ENCODE peak calls at places on chromosomes 7 and 10, in five cellular contexts. Y is colonic mucosa, L is neuronal stem cell, C is lung, N is psoas muscle. R is an unnamed sample.

GRCh38 chr7:129690701-129691100 is 79.2 kb downstream of the NRF1 start:
- DNase-seq in Y (no peak), L (no peak), C (no peak), N (no peak), R (no peak)

GRCh38 chr7:81317741-81318140 is 398.9 kb upstream of the SEMA3C start:
- DNase-seq in Y (no peak), L (no peak), C (no peak), N (no peak), R (no peak)

GRCh38 chr7:47803846-47804245 is 144.4 kb downstream of the PKD1L1 start:
- DNase-seq in Y (no peak), L (no peak), C (no peak), N (no peak), R (no peak)

GRCh38 chr10:132975976-132976682 is 33.8 kb upstream of the CFAP46 start:
- DNase-seq in Y (no peak), L (no peak), C (no peak), N (no peak), R (no peak)

GRCh38 chr10:125159932-125160855 is at the start of gene CTBP2:
- DNase-seq in Y (peak; percentile 64), L (peak; percentile 51), C (peak; percentile 51), N (peak; percentile 81), R (no peak)

GRCh38 chr10:107083388-107084009 is 81.0 kb downstream of the SORCS1 start:
- DNase-seq in Y (no peak), L (no peak), C (no peak), N (no peak), R (no peak)

GRCh38 chr10:132519382-132520146 is 18.0 kb upstream of the INPP5A start:
- DNase-seq in Y (no peak), L (no peak), C (no peak), N (peak; percentile 67), R (no peak)

GRCh38 chr7:50791363-50791762 is 8.7 kb upstream of the GRB10 start:
- DNase-seq in Y (no peak), L (no peak), C (no peak), N (no peak), R (no peak)

GRCh38 chr10:123550680-123551096 is 115.5 kb upstream of the GPR26 start:
- DNase-seq in Y (no peak), L (no peak), C (no peak), N (no peak), R (no peak)

GRCh38 chr10:133247681-133248333 is 10.2 kb downstream of the VENTX start:
- DNase-seq in Y (no peak), L (no peak), C (no peak), N (no peak), R (no peak)

GRCh38 chr10:124619802-124620490 is 124.2 kb downstream of the FAM53B start:
- DNase-seq in Y (no peak), L (no peak), C (no peak), N (no peak), R (no peak)

GRCh38 chr10:113519616-113520015 is 33.2 kb upstream of the HABP2 start:
- DNase-seq in Y (no peak), L (no peak), C (no peak), N (no peak), R (no peak)

GRCh38 chr10:17023386-17024298 is 106.0 kb downstream of the CUBN start:
- DNase-seq in Y (peak; percentile 57), L (no peak), C (peak; percentile 77), N (no peak), R (no peak)

GRCh38 chr10:77866598-77866997 is 60.0 kb downstream of the DLG5 start:
- DNase-seq in Y (no peak), L (no peak), C (no peak), N (no peak), R (no peak)

GRCh38 chr10:27207350-27207749 is 33.2 kb downstream of the ACBD5 start:
- DNase-seq in Y (no peak), L (no peak), C (no peak), N (no peak), R (no peak)

GRCh38 chr7:17654940-17655339 is 285.4 kb downstream of the SNX13 start:
- DNase-seq in Y (no peak), L (no peak), C (no peak), N (no peak), R (no peak)

GRCh38 chr7:23299770-23300300 is 696 bp downstream of the MALSU1 start:
- DNase-seq in Y (no peak), L (no peak), C (no peak), N (no peak), R (no peak)

GRCh38 chr10:26468691-26469090 is 30.6 kb downstream of the APBB1IP start:
- DNase-seq in Y (no peak), L (no peak), C (no peak), N (no peak), R (no peak)

GRCh38 chr7:105661625-105662024 is 80.3 kb upstream of the EFCAB10 start:
- DNase-seq in Y (no peak), L (no peak), C (no peak), N (no peak), R (no peak)

GRCh38 chr10:94002156-94002555 is 8.4 kb downstream of the PLCE1 start:
- DNase-seq in Y (no peak), L (no peak), C (no peak), N (peak; percentile 90), R (no peak)

GRCh38 chr7:34067406-34067805 is 162.1 kb downstream of the BMPER start:
- DNase-seq in Y (no peak), L (no peak), C (no peak), N (no peak), R (no peak)

GRCh38 chr7:77537136-77537594 is at the start of gene PTPN12:
- DNase-seq in Y (no peak), L (no peak), C (no peak), N (no peak), R (no peak)

GRCh38 chr10:34666008-34666700 is 148.9 kb downstream of the PARD3 start:
- DNase-seq in Y (peak; percentile 38), L (peak; percentile 30), C (peak; percentile 69), N (no peak), R (no peak)

GRCh38 chr10:22252801-22253577 is 35.2 kb upstream of the EBLN1 start:
- DNase-seq in Y (peak; percentile 28), L (peak; percentile 32), C (peak; percentile 36), N (peak; percentile 72), R (no peak)

GRCh38 chr7:23615331-23615730 is 18.1 kb downstream of the CCDC126 start:
- DNase-seq in Y (no peak), L (no peak), C (no peak), N (no peak), R (no peak)

GRCh38 chr10:75284097-75284485 is 48.3 kb upstream of the COMTD1 start:
- DNase-seq in Y (no peak), L (no peak), C (no peak), N (no peak), R (no peak)

GRCh38 chr10:119480667-119481066 is 61.9 kb downstream of the RGS10 start:
- DNase-seq in Y (no peak), L (no peak), C (no peak), N (no peak), R (no peak)

GRCh38 chr7:148306759-148307158 is 283.8 kb upstream of the C7orf33 start:
- DNase-seq in Y (no peak), L (no peak), C (no peak), N (no peak), R (no peak)

GRCh38 chr10:103837370-103838094 is 17.8 kb downstream of the SH3PXD2A start:
- DNase-seq in Y (peak; percentile 19), L (no peak), C (no peak), N (no peak), R (no peak)

GRCh38 chr7:94696981-94697670 is 41.2 kb upstream of the SGCE start:
- DNase-seq in Y (peak; percentile 36), L (no peak), C (peak; percentile 53), N (no peak), R (no peak)

GRCh38 chr7:30199271-30199670 is 64.5 kb downstream of the MTURN start:
- DNase-seq in Y (no peak), L (no peak), C (no peak), N (no peak), R (peak; percentile 32)

GRCh38 chr10:131972474-131973071 is 9.2 kb downstream of the BNIP3 start:
- DNase-seq in Y (peak; percentile 40), L (no peak), C (no peak), N (peak; percentile 83), R (peak; percentile 68)

GRCh38 chr7:17988136-17988535 is 39.5 kb downstream of the PRPS1L1 start:
- DNase-seq in Y (no peak), L (no peak), C (peak; percentile 65), N (no peak), R (no peak)

GRCh38 chr10:99809931-99810615 is 27.6 kb downstream of the ABCC2 start:
- DNase-seq in Y (no peak), L (no peak), C (no peak), N (no peak), R (no peak)

GRCh38 chr10:30813872-30814471 is 184.4 kb upstream of the LYZL2 start:
- DNase-seq in Y (no peak), L (no peak), C (no peak), N (no peak), R (no peak)

GRCh38 chr7:148941598-148942280 is 57.6 kb upstream of the EZH2 start:
- DNase-seq in Y (peak; percentile 68), L (peak; percentile 30), C (peak; percentile 58), N (peak; percentile 70), R (peak; percentile 52)

GRCh38 chr7:93515144-93515543 is 59.4 kb downstream of the CALCR start:
- DNase-seq in Y (no peak), L (no peak), C (no peak), N (no peak), R (no peak)

DNA sequence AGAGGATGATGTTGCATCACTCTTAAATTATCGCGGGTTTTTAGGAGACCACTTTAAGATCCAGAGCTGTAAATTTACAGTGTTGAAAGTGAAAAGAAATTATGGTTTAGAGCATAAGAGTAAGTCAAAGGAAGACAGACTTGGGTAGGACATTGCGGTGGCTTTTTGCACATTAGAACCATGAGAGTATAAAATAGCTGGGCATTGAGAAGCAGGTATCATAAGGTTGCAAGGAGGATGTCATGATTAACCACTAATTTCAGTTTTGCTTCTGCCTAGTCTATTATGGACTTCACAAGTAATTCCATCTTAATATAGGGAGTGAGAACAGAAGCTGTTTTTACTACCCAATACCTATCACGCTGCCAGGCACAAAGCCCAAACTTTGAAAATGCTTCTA is 57.7 kb downstream of the CALCR start:
- DNase-seq in Y (no peak), L (no peak), C (no peak), N (no peak), R (no peak)
- H3K27me3 ChIP-seq in Y (no peaks in the 10 kb centered on the region), L (no peaks in the 10 kb centered on the region), C (no peaks in the 10 kb centered on the region), N (no peaks in the 10 kb centered on the region), R (no peaks in the 10 kb centered on the region)

GRCh38 chr7:1331576-1332467 is 99.2 kb downstream of the UNCX start:
- DNase-seq in Y (no peak), L (no peak), C (no peak), N (peak; percentile 33), R (no peak)
- H3K4me3 ChIP-seq in Y (no peak overlapping the region), L (no peak overlapping the region), C (no peak overlapping the region), N (no peak overlapping the region), R (no peak overlapping the region)

GRCh38 chr10:44951827-44952226 is 7.8 kb upstream of the RASSF4 start:
- DNase-seq in Y (peak; percentile 3), L (no peak), C (no peak), N (no peak), R (no peak)
- H3K27me3 ChIP-seq in Y (no peaks in the 10 kb centered on the region), L (no peaks in the 10 kb centered on the region), C (no peaks in the 10 kb centered on the region), N (no peaks in the 10 kb centered on the region), R (no peaks in the 10 kb centered on the region)

DNA sequence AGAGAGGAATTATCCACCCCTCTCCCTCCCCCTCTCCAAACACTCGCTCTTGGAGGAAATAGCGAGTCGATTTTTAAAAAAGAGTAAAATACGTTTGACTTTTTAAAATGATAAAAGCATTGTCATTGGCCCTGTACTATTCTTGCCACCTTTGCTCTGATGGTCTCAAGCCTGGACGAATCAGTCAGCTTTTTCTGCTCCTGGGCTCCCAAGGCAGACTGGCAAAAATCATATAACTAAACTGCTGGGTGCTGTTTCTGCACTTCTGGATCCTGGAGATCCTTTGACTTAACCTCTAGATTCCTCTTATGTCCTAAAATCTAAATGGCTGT is 1.7 kb downstream of the TPST1 start:
- DNase-seq in Y (no peak), L (no peak), C (no peak), N (no peak), R (no peak)
- H3K4me3 ChIP-seq in Y (no peak overlapping the region), L (peak overlapping the region; percentile 65), C (no peak overlapping the region), N (peak overlapping the region; percentile 83), R (peak overlapping the region; percentile 99)

R was measured in dorsolateral prefrontal cortex.